ENCODE peak calls at places on chromosome 20, in four cellular contexts. U is endothelial cell, C is GM23248, O is heart right ventricle. S is an unnamed sample.
A peak's percentile ranks its signal among the peaks of the same experiment; 100 is the strongest.

GRCh38 chr20:10707070-10707469 is 33.3 kb upstream of the JAG1 start:
- DNase-seq in U (no peak), C (no peak), O (no peak), S (no peak)

GRCh38 chr20:17616480-17617211 is 46.8 kb downstream of the DSTN start:
- DNase-seq in U (no peak), C (no peak), O (no peak), S (peak; percentile 39)

GRCh38 chr20:8449120-8449519 is 317.1 kb downstream of the PLCB1 start:
- DNase-seq in U (no peak), C (peak; percentile 50), O (no peak), S (peak; percentile 46)

GRCh38 chr20:45904583-45905504 is 7.1 kb downstream of the PLTP start:
- DNase-seq in U (no peak), C (peak; percentile 18), O (no peak), S (peak; percentile 14)

GRCh38 chr20:11582073-11582472 is 335.6 kb upstream of the BTBD3 start:
- DNase-seq in U (no peak), C (peak; percentile 18), O (no peak), S (no peak)

GRCh38 chr20:23570178-23570577 is 1.9 kb upstream of the CST9L start:
- DNase-seq in U (no peak), C (no peak), O (no peak), S (no peak)

GRCh38 chr20:22374678-22375590 is 209.4 kb downstream of the FOXA2 start:
- DNase-seq in U (no peak), C (peak; percentile 34), O (no peak), S (peak; percentile 15)

GRCh38 chr20:43379239-43379917 is 78.3 kb upstream of the SRSF6 start:
- DNase-seq in U (no peak), C (peak; percentile 98), O (no peak), S (peak; percentile 70)

GRCh38 chr20:35650632-35651031 is 14.1 kb downstream of the CPNE1 start:
- DNase-seq in U (no peak), C (no peak), O (no peak), S (no peak)

GRCh38 chr20:44827401-44827800 is 17.1 kb upstream of the RIMS4 start:
- DNase-seq in U (no peak), C (no peak), O (no peak), S (no peak)

GRCh38 chr20:25584905-25585704 is at the start of gene NINL:
- DNase-seq in U (peak; percentile 81), C (peak; percentile 81), O (peak; percentile 48), S (peak; percentile 96)

S was measured in osteoblast.